ENCODE peak calls at places on chromosomes 5 and 9, in six cellular contexts. One of them, this sample, is unnamed.

GRCh38 chr9:138100711-138101349 is 223.2 kb downstream of the CACNA1B start:
- DNase-seq in H9: peak
- DNase-seq in mesenchymal stem cell: no peak
- DNase-seq in IMR-90: no peak
- DNase-seq in H1: no peak
- DNase-seq in trophoblast cell: no peak
- DNase-seq in this sample: no peak

GRCh38 chr5:150283904-150284303 is 5.7 kb downstream of the CAMK2A start:
- DNase-seq in H9: no peak
- DNase-seq in mesenchymal stem cell: no peak
- DNase-seq in IMR-90: no peak
- DNase-seq in H1: no peak
- DNase-seq in trophoblast cell: no peak
- DNase-seq in this sample: no peak

GRCh38 chr9:135224286-135224871 is 136.9 kb downstream of the OLFM1 start:
- DNase-seq in H9: no peak
- DNase-seq in mesenchymal stem cell: no peak
- DNase-seq in IMR-90: no peak
- DNase-seq in H1: no peak
- DNase-seq in trophoblast cell: no peak
- DNase-seq in this sample: no peak

GRCh38 chr5:122137702-122138101 is 8.4 kb downstream of the ZNF474 start:
- DNase-seq in H9: no peak
- DNase-seq in mesenchymal stem cell: no peak
- DNase-seq in IMR-90: no peak
- DNase-seq in H1: no peak
- DNase-seq in trophoblast cell: no peak
- DNase-seq in this sample: no peak

GRCh38 chr5:81554647-81555046 is 160.7 kb upstream of the ACOT12 start:
- DNase-seq in H9: no peak
- DNase-seq in mesenchymal stem cell: no peak
- DNase-seq in IMR-90: no peak
- DNase-seq in H1: no peak
- DNase-seq in trophoblast cell: no peak
- DNase-seq in this sample: no peak

GRCh38 chr9:126146254-126147145 is 180.1 kb upstream of the MVB12B start:
- DNase-seq in H9: peak
- DNase-seq in mesenchymal stem cell: no peak
- DNase-seq in IMR-90: no peak
- DNase-seq in H1: peak
- DNase-seq in trophoblast cell: peak
- DNase-seq in this sample: peak

GRCh38 chr9:129197978-129198736 is 20.1 kb upstream of the IER5L start:
- DNase-seq in H9: no peak
- DNase-seq in mesenchymal stem cell: peak
- DNase-seq in IMR-90: peak
- DNase-seq in H1: no peak
- DNase-seq in trophoblast cell: peak
- DNase-seq in this sample: no peak

GRCh38 chr9:107363511-107364182 is 80.6 kb downstream of the RAD23B start:
- DNase-seq in H9: peak
- DNase-seq in mesenchymal stem cell: peak
- DNase-seq in IMR-90: no peak
- DNase-seq in H1: no peak
- DNase-seq in trophoblast cell: peak
- DNase-seq in this sample: no peak

GRCh38 chr5:96432245-96433065 is 593 bp downstream of the PCSK1 start:
- DNase-seq in H9: peak
- DNase-seq in mesenchymal stem cell: no peak
- DNase-seq in IMR-90: no peak
- DNase-seq in H1: no peak
- DNase-seq in trophoblast cell: no peak
- DNase-seq in this sample: no peak

GRCh38 chr5:59287884-59288283 is 605.6 kb downstream of the PDE4D start:
- DNase-seq in H9: no peak
- DNase-seq in mesenchymal stem cell: no peak
- DNase-seq in IMR-90: no peak
- DNase-seq in H1: no peak
- DNase-seq in trophoblast cell: peak
- DNase-seq in this sample: no peak

GRCh38 chr5:135723451-135723850 is 111.0 kb upstream of the SLC25A48 start:
- DNase-seq in H9: no peak
- DNase-seq in mesenchymal stem cell: peak
- DNase-seq in IMR-90: no peak
- DNase-seq in H1: no peak
- DNase-seq in trophoblast cell: no peak
- DNase-seq in this sample: no peak

GRCh38 chr5:55276771-55277170 is 30.7 kb downstream of the DHX29 start:
- DNase-seq in H9: no peak
- DNase-seq in mesenchymal stem cell: peak
- DNase-seq in IMR-90: peak
- DNase-seq in H1: no peak
- DNase-seq in trophoblast cell: peak
- DNase-seq in this sample: no peak

GRCh38 chr9:117306032-117306431 is 108.8 kb downstream of the ASTN2 start:
- DNase-seq in H9: no peak
- DNase-seq in mesenchymal stem cell: no peak
- DNase-seq in IMR-90: no peak
- DNase-seq in H1: no peak
- DNase-seq in trophoblast cell: no peak
- DNase-seq in this sample: no peak

GRCh38 chr5:31770157-31770556 is 131.2 kb downstream of the PDZD2 start:
- DNase-seq in H9: peak
- DNase-seq in mesenchymal stem cell: no peak
- DNase-seq in IMR-90: no peak
- DNase-seq in H1: no peak
- DNase-seq in trophoblast cell: no peak
- DNase-seq in this sample: no peak

GRCh38 chr5:148805323-148806290 is 20.8 kb upstream of the ADRB2 start:
- DNase-seq in H9: no peak
- DNase-seq in mesenchymal stem cell: peak
- DNase-seq in IMR-90: peak
- DNase-seq in H1: no peak
- DNase-seq in trophoblast cell: no peak
- DNase-seq in this sample: no peak

GRCh38 chr9:36924071-36924470 is 110.0 kb downstream of the PAX5 start:
- DNase-seq in H9: no peak
- DNase-seq in mesenchymal stem cell: peak
- DNase-seq in IMR-90: peak
- DNase-seq in H1: no peak
- DNase-seq in trophoblast cell: peak
- DNase-seq in this sample: no peak
- H4K91ac ChIP-seq in H9: no peak
- H4K91ac ChIP-seq in mesenchymal stem cell: no peak
- H4K91ac ChIP-seq in IMR-90: no peak
- H4K91ac ChIP-seq in H1: no peak
- H4K91ac ChIP-seq in trophoblast cell: no peak
- H4K91ac ChIP-seq in this sample: no peak

GRCh38 chr5:7010578-7010977 is 297.3 kb downstream of the TENT4A start:
- DNase-seq in H9: no peak
- DNase-seq in mesenchymal stem cell: no peak
- DNase-seq in IMR-90: no peak
- DNase-seq in H1: no peak
- DNase-seq in trophoblast cell: no peak
- DNase-seq in this sample: peak
- H2BK5ac ChIP-seq in H9: no peak
- H2BK5ac ChIP-seq in mesenchymal stem cell: no peak
- H2BK5ac ChIP-seq in IMR-90: no peak
- H2BK5ac ChIP-seq in H1: no peak
- H2BK5ac ChIP-seq in trophoblast cell: no peak
- H2BK5ac ChIP-seq in this sample: no peak

GRCh38 chr5:137960141-137960540 is 70.9 kb downstream of the PKD2L2 start:
- DNase-seq in H9: no peak
- DNase-seq in mesenchymal stem cell: no peak
- DNase-seq in IMR-90: no peak
- DNase-seq in H1: no peak
- DNase-seq in trophoblast cell: no peak
- DNase-seq in this sample: no peak

GRCh38 chr5:137957948-137958347 is 68.7 kb downstream of the PKD2L2 start:
- DNase-seq in H9: no peak
- DNase-seq in mesenchymal stem cell: no peak
- DNase-seq in IMR-90: no peak
- DNase-seq in H1: no peak
- DNase-seq in trophoblast cell: no peak
- DNase-seq in this sample: no peak

GRCh38 chr5:137959488-137959887 is 70.2 kb downstream of the PKD2L2 start:
- DNase-seq in H9: no peak
- DNase-seq in mesenchymal stem cell: no peak
- DNase-seq in IMR-90: no peak
- DNase-seq in H1: no peak
- DNase-seq in trophoblast cell: no peak
- DNase-seq in this sample: no peak

GRCh38 chr5:137960819-137961218 is 71.6 kb downstream of the PKD2L2 start:
- DNase-seq in H9: no peak
- DNase-seq in mesenchymal stem cell: no peak
- DNase-seq in IMR-90: no peak
- DNase-seq in H1: no peak
- DNase-seq in trophoblast cell: no peak
- DNase-seq in this sample: no peak
- H4K91ac ChIP-seq in H9: no peak
- H4K91ac ChIP-seq in mesenchymal stem cell: no peak
- H4K91ac ChIP-seq in IMR-90: no peak
- H4K91ac ChIP-seq in H1: no peak
- H4K91ac ChIP-seq in trophoblast cell: no peak
- H4K91ac ChIP-seq in this sample: no peak

DNA sequence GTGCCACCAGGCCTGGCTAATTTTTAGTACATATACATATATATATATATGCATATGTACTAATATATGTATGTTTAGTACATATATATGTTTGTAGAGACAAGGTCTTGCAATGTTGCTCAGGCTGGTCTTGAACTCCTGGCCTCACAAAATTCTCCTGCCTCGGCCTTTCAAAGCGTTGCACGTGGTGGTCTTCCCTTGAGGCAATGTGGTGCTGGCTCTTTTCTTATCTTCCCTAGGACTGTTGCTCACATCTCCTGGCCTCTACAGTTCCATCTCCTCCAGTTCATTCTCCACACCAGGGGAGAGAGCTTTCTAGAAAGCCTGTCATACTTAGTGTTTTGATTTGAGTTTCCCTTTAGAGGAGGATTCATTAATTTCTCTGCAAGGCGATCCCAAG is 28.9 kb upstream of the TGFBR1 start:
- DNase-seq in H9: no peak
- DNase-seq in mesenchymal stem cell: no peak
- DNase-seq in IMR-90: no peak
- DNase-seq in H1: no peak
- DNase-seq in trophoblast cell: no peak
- DNase-seq in this sample: no peak
- H2BK5ac ChIP-seq in H9: no peak
- H2BK5ac ChIP-seq in mesenchymal stem cell: no peak
- H2BK5ac ChIP-seq in IMR-90: no peak
- H2BK5ac ChIP-seq in H1: no peak
- H2BK5ac ChIP-seq in trophoblast cell: no peak
- H2BK5ac ChIP-seq in this sample: no peak

DNA sequence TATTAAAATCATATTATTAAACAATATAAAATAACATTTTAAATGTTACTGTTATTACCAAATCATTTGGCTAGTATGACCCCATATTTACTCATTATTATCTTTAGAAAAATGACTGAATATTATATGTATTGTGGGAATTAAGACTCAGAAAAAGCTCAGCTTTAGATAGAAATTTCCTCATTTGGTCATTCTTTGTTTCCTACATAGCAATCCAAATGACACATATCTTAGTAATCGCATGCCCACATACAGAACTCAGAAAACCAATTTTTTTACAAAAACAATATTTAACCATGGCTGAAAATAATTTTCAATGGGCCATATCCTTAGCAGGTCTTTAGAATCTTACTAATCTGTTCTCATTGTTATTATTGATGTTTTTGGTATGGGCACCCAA is 53.8 kb upstream of the TSLP start:
- DNase-seq in H9: no peak
- DNase-seq in mesenchymal stem cell: no peak
- DNase-seq in IMR-90: peak
- DNase-seq in H1: no peak
- DNase-seq in trophoblast cell: no peak
- DNase-seq in this sample: no peak
- H4K91ac ChIP-seq in H9: no peak
- H4K91ac ChIP-seq in mesenchymal stem cell: no peak
- H4K91ac ChIP-seq in IMR-90: no peak
- H4K91ac ChIP-seq in H1: no peak
- H4K91ac ChIP-seq in trophoblast cell: no peak
- H4K91ac ChIP-seq in this sample: no peak

DNA sequence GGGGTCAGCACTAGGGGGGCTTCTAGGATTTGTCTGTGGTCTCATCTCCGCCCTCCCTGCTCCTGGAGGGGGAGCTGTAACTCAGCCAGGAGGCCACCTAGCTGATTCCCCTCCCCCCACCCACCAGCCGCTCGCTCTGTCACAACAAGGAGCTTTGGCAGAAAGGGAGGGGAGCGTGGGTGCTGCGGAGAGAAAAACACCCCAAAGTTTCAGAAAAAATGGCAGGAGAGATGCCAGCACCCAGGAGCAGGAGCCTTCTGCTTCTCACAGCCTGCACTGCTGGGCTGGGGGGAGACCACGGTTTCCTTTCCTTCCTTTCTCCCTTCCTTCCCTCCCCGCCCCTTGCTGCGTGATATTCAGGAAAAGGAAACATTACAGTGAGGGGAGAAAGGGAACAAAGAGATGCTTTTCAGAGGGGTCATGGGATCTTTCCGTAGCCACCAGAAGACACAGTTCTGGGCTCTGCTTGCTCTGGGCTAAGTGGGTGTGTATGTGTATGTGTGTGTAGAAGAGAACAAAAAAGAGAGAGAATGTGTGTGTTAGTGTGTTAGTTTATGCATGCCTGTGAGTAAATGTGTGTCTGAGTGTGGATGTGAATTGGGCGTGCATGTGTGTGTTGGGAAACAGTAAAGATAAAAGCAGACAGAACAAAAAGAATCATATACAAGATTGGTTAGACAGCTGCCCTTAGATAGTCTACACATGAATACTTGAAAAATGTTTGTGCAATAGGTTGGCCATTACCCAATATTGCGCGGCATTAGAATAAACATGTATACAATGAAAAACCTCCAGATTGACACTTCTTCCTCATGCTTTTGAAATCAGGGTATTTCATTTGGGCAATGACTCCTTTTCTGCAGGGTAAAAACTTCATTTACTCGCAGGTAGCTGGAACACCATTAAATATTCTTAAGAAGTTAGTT is 36.4 kb upstream of the HSPA9 start:
- DNase-seq in H9: peak
- DNase-seq in mesenchymal stem cell: peak
- DNase-seq in IMR-90: no peak
- DNase-seq in H1: no peak
- DNase-seq in trophoblast cell: peak
- DNase-seq in this sample: no peak
- H2BK5ac ChIP-seq in H9: no peak
- H2BK5ac ChIP-seq in mesenchymal stem cell: no peak
- H2BK5ac ChIP-seq in IMR-90: no peak
- H2BK5ac ChIP-seq in H1: peak
- H2BK5ac ChIP-seq in trophoblast cell: peak
- H2BK5ac ChIP-seq in this sample: peak

This sample was measured in neuronal stem cell.